ENCODE peak calls at places on chromosomes 16 and 17, in five cellular contexts. One of them, this sample, is unnamed.

GRCh38 chr17:43784068-43784467 is 3.8 kb downstream of the CFAP97D1 start:
- DNase-seq in CD4-positive, alpha-beta T cell: no peak
- DNase-seq in endothelial cell: no peak
- DNase-seq in PC-9: no peak
- DNase-seq in testis: no peak
- DNase-seq in this sample: no peak

GRCh38 chr16:89422527-89422904 is 67.8 kb downstream of the ANKRD11 start:
- DNase-seq in endothelial cell: no peak
- DNase-seq in CD4-positive, alpha-beta T cell: no peak
- DNase-seq in PC-9: no peak
- DNase-seq in testis: no peak
- DNase-seq in this sample: no peak

GRCh38 chr16:30659507-30660423 is 1.5 kb downstream of the FBRS start:
- DNase-seq in PC-9: peak
- DNase-seq in CD4-positive, alpha-beta T cell: peak
- DNase-seq in testis: no peak
- DNase-seq in endothelial cell: no peak
- DNase-seq in this sample: no peak

GRCh38 chr16:27382187-27382855 is 19.7 kb upstream of the IL21R start:
- DNase-seq in testis: no peak
- DNase-seq in PC-9: no peak
- DNase-seq in endothelial cell: no peak
- DNase-seq in CD4-positive, alpha-beta T cell: no peak
- DNase-seq in this sample: no peak

GRCh38 chr17:17134952-17135340 is 71.2 kb downstream of the PLD6 start:
- DNase-seq in testis: no peak
- DNase-seq in PC-9: no peak
- DNase-seq in endothelial cell: no peak
- DNase-seq in CD4-positive, alpha-beta T cell: no peak
- DNase-seq in this sample: no peak

GRCh38 chr16:81112453-81112852 is 16.3 kb upstream of the GCSH start:
- DNase-seq in CD4-positive, alpha-beta T cell: no peak
- DNase-seq in testis: no peak
- DNase-seq in PC-9: no peak
- DNase-seq in endothelial cell: no peak
- DNase-seq in this sample: no peak

GRCh38 chr16:79415983-79416641 is 184.4 kb downstream of the MAF start:
- DNase-seq in endothelial cell: no peak
- DNase-seq in PC-9: no peak
- DNase-seq in testis: no peak
- DNase-seq in CD4-positive, alpha-beta T cell: no peak
- DNase-seq in this sample: no peak

GRCh38 chr17:2081564-2081963 is 26.7 kb downstream of the HIC1 start:
- DNase-seq in CD4-positive, alpha-beta T cell: no peak
- DNase-seq in endothelial cell: no peak
- DNase-seq in PC-9: peak
- DNase-seq in testis: no peak
- DNase-seq in this sample: no peak

GRCh38 chr17:51743477-51743876 is 415.0 kb downstream of the CA10 start:
- DNase-seq in endothelial cell: no peak
- DNase-seq in PC-9: no peak
- DNase-seq in testis: no peak
- DNase-seq in CD4-positive, alpha-beta T cell: no peak
- DNase-seq in this sample: no peak

GRCh38 chr16:31084584-31085298 is 4.0 kb downstream of the PRSS53 start:
- DNase-seq in testis: peak
- DNase-seq in endothelial cell: no peak
- DNase-seq in CD4-positive, alpha-beta T cell: no peak
- DNase-seq in PC-9: no peak
- DNase-seq in this sample: no peak

GRCh38 chr17:1643293-1643998 is 2.1 kb downstream of the SCARF1 start:
- DNase-seq in CD4-positive, alpha-beta T cell: peak
- DNase-seq in PC-9: peak
- DNase-seq in testis: peak
- DNase-seq in endothelial cell: peak
- DNase-seq in this sample: no peak

GRCh38 chr16:57278494-57278893 is 6.0 kb downstream of the PLLP start:
- DNase-seq in CD4-positive, alpha-beta T cell: no peak
- DNase-seq in PC-9: no peak
- DNase-seq in endothelial cell: no peak
- DNase-seq in testis: no peak
- DNase-seq in this sample: no peak

GRCh38 chr17:64992325-64992802 is 64.2 kb downstream of the GNA13 start:
- DNase-seq in endothelial cell: no peak
- DNase-seq in CD4-positive, alpha-beta T cell: no peak
- DNase-seq in PC-9: peak
- DNase-seq in testis: no peak
- DNase-seq in this sample: no peak

GRCh38 chr16:2702871-2703745 is 16.9 kb downstream of the PRSS27 start:
- DNase-seq in endothelial cell: no peak
- DNase-seq in PC-9: no peak
- DNase-seq in testis: no peak
- DNase-seq in CD4-positive, alpha-beta T cell: no peak
- DNase-seq in this sample: no peak

GRCh38 chr17:45740553-45741330 is 43.4 kb upstream of the CRHR1 start:
- DNase-seq in endothelial cell: peak
- DNase-seq in PC-9: no peak
- DNase-seq in testis: peak
- DNase-seq in CD4-positive, alpha-beta T cell: no peak
- DNase-seq in this sample: peak

GRCh38 chr16:52265446-52265861 is 281.5 kb downstream of the TOX3 start:
- DNase-seq in PC-9: no peak
- DNase-seq in CD4-positive, alpha-beta T cell: no peak
- DNase-seq in testis: no peak
- DNase-seq in endothelial cell: no peak
- DNase-seq in this sample: no peak

GRCh38 chr17:7107012-7107754 is 7.4 kb downstream of the ASGR2 start:
- DNase-seq in endothelial cell: no peak
- DNase-seq in PC-9: no peak
- DNase-seq in CD4-positive, alpha-beta T cell: no peak
- DNase-seq in testis: no peak
- DNase-seq in this sample: no peak

GRCh38 chr17:81934098-81934757 is 2.9 kb downstream of the PYCR1 start:
- DNase-seq in endothelial cell: no peak
- DNase-seq in PC-9: no peak
- DNase-seq in CD4-positive, alpha-beta T cell: no peak
- DNase-seq in testis: no peak
- DNase-seq in this sample: no peak

GRCh38 chr16:56197227-56197992 is 6.1 kb downstream of the GNAO1 start:
- DNase-seq in PC-9: no peak
- DNase-seq in endothelial cell: no peak
- DNase-seq in CD4-positive, alpha-beta T cell: no peak
- DNase-seq in testis: no peak
- DNase-seq in this sample: no peak

GRCh38 chr17:32586666-32587065 is 99.9 kb downstream of the CDK5R1 start:
- DNase-seq in testis: no peak
- DNase-seq in PC-9: no peak
- DNase-seq in CD4-positive, alpha-beta T cell: no peak
- DNase-seq in endothelial cell: no peak
- DNase-seq in this sample: no peak

GRCh38 chr17:81909966-81910839 is 996 bp downstream of the PCYT2 start:
- DNase-seq in CD4-positive, alpha-beta T cell: no peak
- DNase-seq in PC-9: peak
- DNase-seq in endothelial cell: no peak
- DNase-seq in testis: no peak
- DNase-seq in this sample: no peak

GRCh38 chr16:31080756-31081419 is 6.7 kb downstream of the ZNF646 start:
- DNase-seq in PC-9: no peak
- DNase-seq in testis: no peak
- DNase-seq in endothelial cell: no peak
- DNase-seq in CD4-positive, alpha-beta T cell: no peak
- DNase-seq in this sample: no peak

GRCh38 chr16:66905633-66906539 is 12.8 kb downstream of the CDH16 start:
- DNase-seq in endothelial cell: no peak
- DNase-seq in PC-9: no peak
- DNase-seq in CD4-positive, alpha-beta T cell: peak
- DNase-seq in testis: peak
- DNase-seq in this sample: no peak

GRCh38 chr17:43871947-43872690 is 25.1 kb downstream of the CD300LG start:
- DNase-seq in testis: no peak
- DNase-seq in PC-9: peak
- DNase-seq in CD4-positive, alpha-beta T cell: no peak
- DNase-seq in endothelial cell: no peak
- DNase-seq in this sample: no peak

GRCh38 chr16:83233153-83233552 is 574.6 kb upstream of the HSBP1 start:
- DNase-seq in PC-9: no peak
- DNase-seq in endothelial cell: no peak
- DNase-seq in CD4-positive, alpha-beta T cell: no peak
- DNase-seq in testis: no peak
- DNase-seq in this sample: no peak

GRCh38 chr16:89363621-89364393 is 126.6 kb downstream of the ANKRD11 start:
- DNase-seq in endothelial cell: no peak
- DNase-seq in CD4-positive, alpha-beta T cell: peak
- DNase-seq in PC-9: peak
- DNase-seq in testis: no peak
- DNase-seq in this sample: no peak

GRCh38 chr17:47836601-47837000 is 4.5 kb downstream of the SCRN2 start:
- DNase-seq in CD4-positive, alpha-beta T cell: no peak
- DNase-seq in PC-9: no peak
- DNase-seq in endothelial cell: no peak
- DNase-seq in testis: no peak
- DNase-seq in this sample: no peak

GRCh38 chr17:47837401-47838039 is 3.6 kb downstream of the SCRN2 start:
- DNase-seq in CD4-positive, alpha-beta T cell: no peak
- DNase-seq in testis: peak
- DNase-seq in endothelial cell: no peak
- DNase-seq in PC-9: no peak
- DNase-seq in this sample: no peak

GRCh38 chr17:47831934-47832327 is 461 bp downstream of the LRRC46 start:
- DNase-seq in endothelial cell: no peak
- DNase-seq in PC-9: no peak
- DNase-seq in testis: no peak
- DNase-seq in CD4-positive, alpha-beta T cell: no peak
- DNase-seq in this sample: no peak

GRCh38 chr17:47830991-47831933 is at the start of the genes LRRC46 and MRPL10:
- DNase-seq in testis: peak
- DNase-seq in PC-9: peak
- DNase-seq in CD4-positive, alpha-beta T cell: peak
- DNase-seq in endothelial cell: peak
- DNase-seq in this sample: peak

GRCh38 chr17:47834756-47835155 is 3.3 kb downstream of the LRRC46 start:
- DNase-seq in endothelial cell: no peak
- DNase-seq in CD4-positive, alpha-beta T cell: no peak
- DNase-seq in PC-9: no peak
- DNase-seq in testis: no peak
- DNase-seq in this sample: no peak
- TF ChIP-seq CTCF in endothelial cell: no peak
- TF ChIP-seq CTCF in CD4-positive, alpha-beta T cell: no peak
- TF ChIP-seq CTCF in PC-9: no peak
- TF ChIP-seq CTCF in testis: no peak
- TF ChIP-seq CTCF in this sample: no peak

GRCh38 chr17:77374170-77374936 is 233.6 kb downstream of the SEC14L1 start:
- DNase-seq in PC-9: no peak
- DNase-seq in endothelial cell: peak
- DNase-seq in CD4-positive, alpha-beta T cell: peak
- DNase-seq in testis: peak
- DNase-seq in this sample: peak
- TF ChIP-seq CTCF in PC-9: no peak
- TF ChIP-seq CTCF in endothelial cell: no peak
- TF ChIP-seq CTCF in CD4-positive, alpha-beta T cell: peak
- TF ChIP-seq CTCF in testis: peak
- TF ChIP-seq CTCF in this sample: peak

GRCh38 chr17:57536289-57536688 is 208.8 kb downstream of the CCDC182 start:
- DNase-seq in endothelial cell: no peak
- DNase-seq in testis: no peak
- DNase-seq in CD4-positive, alpha-beta T cell: no peak
- DNase-seq in PC-9: no peak
- DNase-seq in this sample: no peak
- TF ChIP-seq CTCF in endothelial cell: no peak
- TF ChIP-seq CTCF in testis: no peak
- TF ChIP-seq CTCF in CD4-positive, alpha-beta T cell: no peak
- TF ChIP-seq CTCF in PC-9: no peak
- TF ChIP-seq CTCF in this sample: no peak

GRCh38 chr17:47797797-47798196 is 23.8 kb downstream of the OSBPL7 start:
- DNase-seq in CD4-positive, alpha-beta T cell: no peak
- DNase-seq in testis: no peak
- DNase-seq in PC-9: no peak
- DNase-seq in endothelial cell: no peak
- DNase-seq in this sample: no peak
- TF ChIP-seq CTCF in CD4-positive, alpha-beta T cell: no peak
- TF ChIP-seq CTCF in testis: no peak
- TF ChIP-seq CTCF in PC-9: no peak
- TF ChIP-seq CTCF in endothelial cell: no peak
- TF ChIP-seq CTCF in this sample: no peak

DNA sequence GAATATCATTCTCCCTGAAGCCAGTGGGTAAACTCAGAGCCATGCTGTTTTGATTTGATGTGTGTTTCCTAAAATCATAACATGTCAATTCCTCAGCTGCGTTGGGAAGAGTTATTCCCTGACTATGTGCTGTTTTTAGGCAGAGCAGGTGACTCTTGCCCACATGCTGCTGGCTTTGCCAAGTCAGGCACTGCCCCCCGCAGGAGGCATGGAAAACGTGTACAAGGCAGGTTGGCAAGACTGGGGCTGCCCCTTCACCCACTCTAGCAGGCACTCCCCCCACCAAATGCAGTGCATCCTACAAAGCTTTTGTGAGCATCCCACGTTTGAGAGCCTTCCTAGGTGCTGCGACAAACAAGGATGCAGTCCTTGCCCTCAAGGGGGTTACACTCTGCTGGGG is 38.3 kb upstream of the NAT9 start:
- DNase-seq in endothelial cell: no peak
- DNase-seq in PC-9: no peak
- DNase-seq in testis: no peak
- DNase-seq in CD4-positive, alpha-beta T cell: no peak
- DNase-seq in this sample: no peak
- TF ChIP-seq CTCF in endothelial cell: no peak
- TF ChIP-seq CTCF in PC-9: peak
- TF ChIP-seq CTCF in testis: no peak
- TF ChIP-seq CTCF in CD4-positive, alpha-beta T cell: no peak
- TF ChIP-seq CTCF in this sample: no peak

GRCh38 chr16:589658-590159 is at the start of gene RAB40C:
- DNase-seq in endothelial cell: peak
- DNase-seq in CD4-positive, alpha-beta T cell: peak
- DNase-seq in testis: peak
- DNase-seq in PC-9: peak
- DNase-seq in this sample: peak
- TF ChIP-seq CTCF in endothelial cell: no peak
- TF ChIP-seq CTCF in CD4-positive, alpha-beta T cell: no peak
- TF ChIP-seq CTCF in testis: no peak
- TF ChIP-seq CTCF in PC-9: no peak
- TF ChIP-seq CTCF in this sample: peak

DNA sequence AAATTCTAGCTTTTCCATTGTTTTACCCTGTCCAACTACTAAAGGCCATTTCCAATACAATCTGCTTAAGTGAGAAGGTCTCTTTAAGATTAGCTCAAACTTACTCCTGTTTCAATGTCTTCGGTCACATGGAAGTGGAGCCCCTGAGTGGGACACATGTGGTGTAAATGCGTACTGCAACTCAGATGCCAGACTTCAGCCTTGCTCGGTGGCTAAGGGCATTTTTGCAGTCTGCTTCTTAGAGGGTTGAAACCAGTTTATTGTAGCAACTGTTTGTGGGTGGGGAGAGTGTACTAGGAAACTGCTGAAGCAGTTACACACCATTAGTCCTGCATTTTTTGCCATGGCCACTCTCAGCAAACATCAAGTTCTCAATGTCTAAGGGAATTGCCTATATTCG is 140.6 kb downstream of the PARN start:
- DNase-seq in PC-9: no peak
- DNase-seq in testis: no peak
- DNase-seq in CD4-positive, alpha-beta T cell: no peak
- DNase-seq in endothelial cell: peak
- DNase-seq in this sample: no peak
- TF ChIP-seq CTCF in PC-9: peak
- TF ChIP-seq CTCF in testis: no peak
- TF ChIP-seq CTCF in CD4-positive, alpha-beta T cell: no peak
- TF ChIP-seq CTCF in endothelial cell: peak
- TF ChIP-seq CTCF in this sample: peak

This sample was measured in neural crest cell.